ENCODE peak calls at places on chromosomes 13 and 19, in ten cellular contexts. T, N, S, C, K, P, M, F, I and Q are unnamed samples.

GRCh38 chr13:85287528-85287927 is 511.7 kb downstream of the SLITRK6 start:
- DNase-seq in T (no peak), N (no peak), S (no peak), C (no peak), K (no peak), P (no peak), M (no peak), F (no peak), I (no peak), Q (no peak)

GRCh38 chr13:87122551-87122950 is 548.6 kb upstream of the SLITRK5 start:
- DNase-seq in T (no peak), N (no peak), S (no peak), C (no peak), K (no peak), P (no peak), M (peak; percentile 76), F (no peak), I (no peak), Q (peak; percentile 33)

GRCh38 chr13:95728957-95729356 is 52.0 kb downstream of the DNAJC3 start:
- DNase-seq in T (no peak), N (no peak), S (no peak), C (no peak), K (no peak), P (no peak), M (no peak), F (no peak), I (no peak), Q (no peak)

GRCh38 chr19:7916137-7916907 is 1.7 kb downstream of the TGFBR3L start:
- DNase-seq in T (peak; percentile 49), N (peak; percentile 50), S (no peak), C (peak; percentile 68), K (no peak), P (no peak), M (peak; percentile 78), F (no peak), I (peak; percentile 59), Q (no peak)

GRCh38 chr19:5339470-5339949 is 1.1 kb downstream of the PTPRS start:
- DNase-seq in T (no peak), N (no peak), S (no peak), C (peak; percentile 79), K (no peak), P (no peak), M (peak; percentile 11), F (no peak), I (no peak), Q (no peak)

GRCh38 chr13:92994056-92994455 is 232.6 kb upstream of the GPC6 start:
- DNase-seq in T (no peak), N (no peak), S (no peak), C (no peak), K (no peak), P (no peak), M (peak; percentile 52), F (no peak), I (no peak), Q (peak; percentile 76)

GRCh38 chr19:43711751-43712355 is 4.0 kb upstream of the IRGC start:
- DNase-seq in T (no peak), N (peak; percentile 28), S (no peak), C (no peak), K (no peak), P (peak; percentile 67), M (no peak), F (no peak), I (no peak), Q (peak; percentile 51)

GRCh38 chr13:109859898-109860297 is 73.5 kb upstream of the IRS2 start:
- DNase-seq in T (no peak), N (no peak), S (no peak), C (no peak), K (no peak), P (no peak), M (no peak), F (no peak), I (no peak), Q (no peak)

GRCh38 chr13:94327318-94327717 is 152.2 kb downstream of the DCT start:
- DNase-seq in T (peak; percentile 49), N (no peak), S (no peak), C (no peak), K (no peak), P (no peak), M (no peak), F (no peak), I (no peak), Q (no peak)

GRCh38 chr19:6087074-6087506 is 23.2 kb downstream of the RFX2 start:
- DNase-seq in T (no peak), N (peak; percentile 53), S (no peak), C (peak; percentile 46), K (peak; percentile 67), P (no peak), M (no peak), F (no peak), I (no peak), Q (no peak)

GRCh38 chr19:45638930-45639729 is at the start of gene EML2:
- DNase-seq in T (peak; percentile 44), N (peak; percentile 80), S (no peak), C (peak; percentile 15), K (peak; percentile 81), P (peak; percentile 49), M (peak; percentile 67), F (peak; percentile 69), I (peak; percentile 95), Q (no peak)

DNA sequence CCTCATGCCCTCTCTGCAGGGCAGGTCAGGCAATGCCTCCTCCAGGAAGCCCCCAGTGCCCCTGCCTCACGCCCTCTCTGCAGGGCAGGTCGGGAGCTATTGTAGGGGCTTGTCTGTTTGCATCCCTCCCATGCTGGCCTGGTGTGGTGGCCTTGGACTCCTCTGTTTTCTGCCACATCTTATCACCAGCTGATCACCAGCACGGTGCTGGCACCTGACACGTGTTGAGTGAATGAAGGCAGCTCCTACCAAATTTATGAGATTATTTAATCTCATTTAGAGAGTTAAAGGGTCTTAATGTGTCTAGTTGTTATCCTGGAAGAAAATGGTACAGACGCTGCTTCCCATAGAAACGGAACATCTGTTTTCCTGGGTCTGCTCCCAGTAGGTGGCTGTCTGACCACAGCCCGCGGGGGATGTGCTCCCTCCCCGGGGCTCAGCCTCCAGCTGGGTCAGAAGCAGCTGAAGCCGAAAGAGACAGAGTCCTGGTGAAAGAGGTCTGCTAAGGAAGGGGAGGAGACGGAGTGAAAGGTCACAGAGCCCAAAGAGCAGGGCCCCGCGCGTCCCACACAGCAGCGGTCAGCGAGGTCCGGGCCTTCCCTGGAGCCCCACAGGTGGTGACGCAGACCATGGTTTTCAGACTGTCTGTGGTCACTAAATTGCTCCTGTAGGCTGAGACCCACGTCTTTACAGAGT is 51.7 kb upstream of the C13orf46 start:
- DNase-seq in T (no peak), N (peak; percentile 60), S (no peak), C (peak; percentile 85), K (no peak), P (no peak), M (no peak), F (no peak), I (no peak), Q (no peak)
- H3K4me1 ChIP-seq in T (no peaks in the 10 kb centered on the region), N (peaks cover 29% of the 10 kb centered on the region), S (peaks cover 30% of the 10 kb centered on the region), C (no peaks in the 10 kb centered on the region), K (peaks cover 20% of the 10 kb centered on the region), P (no peaks in the 10 kb centered on the region), M (no peaks in the 10 kb centered on the region), F (no peaks in the 10 kb centered on the region), I (no peaks in the 10 kb centered on the region), Q (no peaks in the 10 kb centered on the region)

DNA sequence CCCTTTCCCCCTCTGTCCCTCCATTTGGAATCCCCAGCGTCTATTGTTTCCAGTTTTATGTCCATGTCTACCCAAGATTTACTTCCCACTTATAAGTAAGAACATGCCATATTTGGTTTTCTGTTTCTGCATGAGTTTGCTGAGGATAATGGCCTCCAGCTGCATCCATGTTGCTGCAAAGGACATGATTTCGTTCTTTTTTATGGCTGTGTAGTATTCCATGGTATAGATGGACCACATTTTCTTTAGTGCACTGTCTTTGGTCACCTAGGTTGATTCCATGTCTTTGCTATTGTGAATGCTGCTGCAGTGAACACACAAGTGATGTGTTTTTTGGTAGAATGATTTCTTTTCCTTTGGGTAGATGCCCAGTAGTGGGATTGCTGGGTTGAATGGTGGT is 3.8 kb downstream of the ZNF555 start:
- DNase-seq in T (no peak), N (no peak), S (no peak), C (no peak), K (no peak), P (no peak), M (no peak), F (no peak), I (no peak), Q (no peak)
- H3K4me1 ChIP-seq in T (peaks cover 3% of the 10 kb centered on the region), N (peaks cover 19% of the 10 kb centered on the region), S (peaks cover 23% of the 10 kb centered on the region), C (no peaks in the 10 kb centered on the region), K (peaks cover 2% of the 10 kb centered on the region), P (no peaks in the 10 kb centered on the region), M (no peaks in the 10 kb centered on the region), F (peaks cover 3% of the 10 kb centered on the region), I (no peaks in the 10 kb centered on the region), Q (no peaks in the 10 kb centered on the region)

DNA sequence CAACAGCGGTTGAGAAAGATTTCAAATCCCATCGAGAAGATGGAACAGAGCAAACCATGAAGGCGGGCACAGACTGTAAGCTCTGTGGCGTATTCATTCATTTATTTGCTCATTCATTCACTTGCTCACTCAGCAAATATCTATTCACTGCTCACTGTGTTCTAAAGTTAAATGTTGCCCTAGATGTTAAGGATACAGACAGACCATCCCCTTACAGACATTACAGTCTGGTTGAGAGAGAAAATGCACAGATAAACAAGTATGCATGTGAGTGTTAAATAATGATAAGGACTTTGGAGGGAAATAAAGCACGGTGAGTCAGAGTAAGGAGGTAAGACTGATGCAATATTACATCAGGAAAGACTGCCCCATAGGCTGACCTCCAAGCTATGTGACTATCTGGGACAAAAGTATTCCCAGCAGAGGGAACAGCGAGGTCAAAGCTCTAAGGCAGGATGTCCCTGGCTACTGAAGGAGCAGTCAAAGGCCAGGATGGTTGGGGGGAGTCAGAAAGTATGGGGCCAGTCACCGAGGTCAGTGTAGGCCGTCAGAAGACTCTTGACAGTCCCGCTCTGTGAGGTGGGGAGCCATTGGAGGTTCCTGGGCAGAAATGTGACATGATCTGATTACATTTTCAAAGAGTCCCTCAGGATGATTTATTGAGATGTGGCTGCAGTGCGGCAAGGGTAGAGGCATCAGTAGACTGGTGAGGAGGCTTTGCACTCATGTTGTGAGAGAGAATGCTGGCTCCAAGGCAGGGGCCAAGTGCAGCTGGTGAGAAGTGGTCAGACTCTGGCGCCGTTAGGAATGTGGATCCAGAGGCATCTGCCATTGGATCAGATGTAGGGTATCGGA is 37.9 kb downstream of the MBNL2 start:
- DNase-seq in T (no peak), N (no peak), S (no peak), C (no peak), K (no peak), P (peak; percentile 77), M (peak; percentile 69), F (no peak), I (no peak), Q (no peak)
- H3K4me1 ChIP-seq in T (peaks cover 25% of the 10 kb centered on the region), N (peaks cover 80% of the 10 kb centered on the region), S (peaks cover 82% of the 10 kb centered on the region), C (peaks cover 54% of the 10 kb centered on the region), K (peaks cover 6% of the 10 kb centered on the region), P (peaks cover 72% of the 10 kb centered on the region), M (peaks cover 53% of the 10 kb centered on the region), F (peaks cover 21% of the 10 kb centered on the region), I (peaks cover 13% of the 10 kb centered on the region), Q (peaks cover 36% of the 10 kb centered on the region)

DNA sequence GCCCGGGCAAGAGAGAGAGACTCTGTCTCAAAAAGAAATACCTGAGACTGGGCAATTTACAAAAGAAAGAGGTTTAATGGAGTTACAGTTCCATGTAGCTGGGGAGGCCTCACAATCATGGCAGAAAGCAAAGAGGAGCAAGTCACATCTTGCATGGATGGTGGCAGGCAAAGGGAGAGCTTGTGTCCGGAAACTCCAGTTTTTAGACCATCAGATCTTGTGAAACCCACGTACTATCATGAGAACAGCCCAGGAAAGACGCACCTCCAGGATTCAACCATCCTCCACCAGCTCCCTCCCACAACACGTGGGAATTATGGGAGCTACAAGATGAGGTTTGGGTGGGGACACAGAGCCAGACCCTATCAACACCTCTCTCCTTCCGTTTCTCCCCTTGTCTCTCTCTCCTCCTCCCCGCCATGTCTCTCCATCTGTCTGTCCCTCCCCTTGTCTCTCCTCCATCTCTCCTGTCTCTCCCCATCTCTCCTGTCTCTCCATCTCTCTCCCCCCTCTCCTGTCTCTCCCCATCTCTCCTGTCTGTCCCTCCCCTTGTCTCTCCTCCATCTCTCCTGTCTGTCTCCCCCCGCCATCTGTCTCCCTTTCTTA is 10.0 kb downstream of the POLR2E start:
- DNase-seq in T (no peak), N (no peak), S (no peak), C (no peak), K (no peak), P (no peak), M (no peak), F (no peak), I (no peak), Q (no peak)
- H3K4me1 ChIP-seq in T (peaks cover 44% of the 10 kb centered on the region), N (peaks cover 37% of the 10 kb centered on the region), S (peaks cover 96% of the 10 kb centered on the region), C (no peaks in the 10 kb centered on the region), K (peaks cover 2% of the 10 kb centered on the region), P (peaks cover 6% of the 10 kb centered on the region), M (no peaks in the 10 kb centered on the region), F (peaks cover 3% of the 10 kb centered on the region), I (no peaks in the 10 kb centered on the region), Q (peaks cover 5% of the 10 kb centered on the region)